ENCODE peak calls at places on chromosomes 16 and 17, in four cellular contexts. X is fibroblast of mammary gland, Y is NCI-H1417, S is gastrocnemius medialis. P is an unnamed sample.

GRCh38 chr17:78529871-78530670 is 47.1 kb downstream of the DNAH17 start:
- DNase-seq in Y (peak), S (no peak), X (no peak), P (peak)

GRCh38 chr17:11094377-11094776 is 146.6 kb upstream of the SHISA6 start:
- DNase-seq in X (no peak), S (no peak), Y (no peak), P (no peak)

GRCh38 chr17:80598813-80599545 is 54.3 kb downstream of the RPTOR start:
- DNase-seq in Y (no peak), X (no peak), S (no peak), P (no peak)

GRCh38 chr17:9016941-9017552 is 4.3 kb upstream of the NTN1 start:
- DNase-seq in Y (no peak), X (no peak), S (no peak), P (peak)

GRCh38 chr17:50672831-50673551 is 34.7 kb downstream of the ANKRD40 start:
- DNase-seq in S (peak), Y (no peak), X (no peak), P (no peak)

GRCh38 chr17:27353469-27354050 is 59.6 kb downstream of the WSB1 start:
- DNase-seq in S (peak), X (peak), Y (peak), P (peak)

GRCh38 chr17:82400830-82401229 is 17.3 kb upstream of the HEXD start:
- DNase-seq in Y (no peak), X (no peak), S (no peak), P (no peak)

GRCh38 chr17:9982159-9982558 is 77.1 kb upstream of the RCVRN start:
- DNase-seq in Y (no peak), X (no peak), S (no peak), P (no peak)

GRCh38 chr16:85919271-85920267 is 20.6 kb downstream of the IRF8 start:
- DNase-seq in S (no peak), X (no peak), Y (no peak), P (no peak)

GRCh38 chr17:48970865-48971687 is 2.7 kb upstream of the GIP start:
- DNase-seq in S (no peak), X (no peak), Y (no peak), P (no peak)

GRCh38 chr17:2090210-2090641 is 35.3 kb downstream of the HIC1 start:
- DNase-seq in Y (no peak), S (no peak), X (no peak), P (no peak)

GRCh38 chr16:65294708-65295107 is 172.8 kb upstream of the CDH11 start:
- DNase-seq in X (no peak), Y (no peak), S (no peak), P (no peak)

GRCh38 chr17:64131606-64132270 is 1.8 kb upstream of the ERN1 start:
- DNase-seq in S (no peak), Y (no peak), X (no peak), P (no peak)

GRCh38 chr17:3256575-3256974 is 41.6 kb downstream of the OR3A1 start:
- DNase-seq in Y (no peak), S (no peak), X (no peak), P (no peak)

GRCh38 chr16:3088925-3089716 is 10.0 kb downstream of the ZSCAN10 start:
- DNase-seq in Y (no peak), S (no peak), X (no peak), P (no peak)

GRCh38 chr17:50060951-50061712 is 5.2 kb downstream of the ITGA3 start:
- DNase-seq in Y (peak), X (peak), S (peak), P (peak)

GRCh38 chr17:64781394-64781793 is 119.3 kb upstream of the SMURF2 start:
- DNase-seq in X (no peak), S (no peak), Y (no peak), P (peak)

GRCh38 chr16:80896778-80897177 is 92.4 kb upstream of the CDYL2 start:
- DNase-seq in S (no peak), Y (no peak), X (no peak), P (no peak)

GRCh38 chr17:75031972-75032895 is 14.5 kb downstream of the ATP5PD start:
- DNase-seq in S (peak), Y (peak), X (peak), P (peak)

GRCh38 chr17:2122641-2123302 is 67.9 kb downstream of the HIC1 start:
- DNase-seq in X (peak), S (peak), Y (no peak), P (peak)

GRCh38 chr17:55177159-55177913 is 87.4 kb upstream of the HLF start:
- DNase-seq in S (no peak), X (peak), Y (no peak), P (no peak)

GRCh38 chr16:87939562-87940423 is 3.5 kb upstream of the CA5A start:
- DNase-seq in S (no peak), Y (no peak), X (no peak), P (no peak)

GRCh38 chr16:2942045-2942444 is 22.0 kb upstream of the KREMEN2 start:
- DNase-seq in X (no peak), Y (no peak), S (no peak), P (no peak)

GRCh38 chr17:19384723-19385391 is 2.1 kb downstream of the MFAP4 start:
- DNase-seq in Y (peak), S (peak), X (peak), P (peak)

GRCh38 chr17:15463363-15463762 is 4.1 kb downstream of the CDRT4 start:
- DNase-seq in X (peak), S (peak), Y (no peak), P (peak)

GRCh38 chr16:83972256-83973008 is 4.4 kb downstream of the NECAB2 start:
- DNase-seq in Y (no peak), S (no peak), X (no peak), P (no peak)

GRCh38 chr17:67377727-67378443 is 804 bp downstream of the PITPNC1 start:
- DNase-seq in S (no peak), X (no peak), Y (peak), P (peak)

GRCh38 chr17:6427284-6427781 is 7.6 kb downstream of the AIPL1 start:
- DNase-seq in X (peak), S (no peak), Y (no peak), P (no peak)

GRCh38 chr17:71023631-71024030 is 854.3 kb downstream of the KCNJ2 start:
- DNase-seq in Y (peak), S (no peak), X (no peak), P (no peak)

GRCh38 chr17:4573682-4574081 is 10.6 kb upstream of the SMTNL2 start:
- DNase-seq in X (no peak), S (peak), Y (no peak), P (no peak)

GRCh38 chr16:79826732-79827514 is 226.4 kb upstream of the MAF start:
- DNase-seq in S (no peak), X (peak), Y (no peak), P (no peak)

GRCh38 chr16:11407047-11407982 is 62.1 kb downstream of the RMI2 start:
- DNase-seq in X (peak), S (peak), Y (peak), P (peak)

GRCh38 chr17:47311420-47311819 is 12.3 kb upstream of the EFCAB13 start:
- DNase-seq in Y (no peak), S (no peak), X (no peak), P (no peak)

GRCh38 chr17:7712111-7712771 is 5.3 kb upstream of the DNAH2 start:
- DNase-seq in X (no peak), S (no peak), Y (no peak), P (no peak)

GRCh38 chr17:17849147-17849820 is 12.5 kb upstream of the SREBF1 start:
- DNase-seq in X (peak), Y (peak), S (peak), P (peak)

GRCh38 chr17:47957591-47958490 is at the start of gene PRR15L:
- DNase-seq in Y (peak), X (no peak), S (no peak), P (no peak)

GRCh38 chr17:8151641-8152111 is 528 bp downstream of the PER1 start:
- DNase-seq in X (peak), S (peak), Y (no peak), P (peak)